ENCODE peak calls at places on chromosomes 7 and 10, in six cellular contexts. F is A549, O is HCT116, R is HL-60, P is GM23338, H is Panc1. J is an unnamed sample.

GRCh38 chr10:129501652-129502436 is 34.8 kb downstream of the MGMT start:
- DNase-seq in F (no peak), O (no peak), R (no peak), P (no peak), H (no peak), J (no peak)

GRCh38 chr7:36287371-36288241 is 102.1 kb upstream of the ANLN start:
- DNase-seq in F (peak), O (no peak), R (no peak), P (no peak), H (peak), J (no peak)

GRCh38 chr7:117110480-117111315 is 157.4 kb downstream of the ST7 start:
- DNase-seq in F (no peak), O (no peak), R (no peak), P (no peak), H (no peak), J (no peak)

GRCh38 chr7:98568891-98569290 is 48.2 kb upstream of the NPTX2 start:
- DNase-seq in F (no peak), O (no peak), R (no peak), P (no peak), H (no peak), J (no peak)

GRCh38 chr7:15015545-15016314 is 113.2 kb upstream of the DGKB start:
- DNase-seq in F (peak), O (peak), R (no peak), P (peak), H (peak), J (peak)

GRCh38 chr7:130987092-130987491 is 253.1 kb upstream of the KLF14 start:
- DNase-seq in F (peak), O (no peak), R (no peak), P (peak), H (no peak), J (no peak)

GRCh38 chr7:112080441-112080840 is 125.8 kb downstream of the DOCK4 start:
- DNase-seq in F (peak), O (no peak), R (peak), P (no peak), H (peak), J (no peak)

GRCh38 chr7:28315565-28316420 is 96.5 kb upstream of the CREB5 start:
- DNase-seq in F (no peak), O (no peak), R (no peak), P (no peak), H (no peak), J (no peak)

GRCh38 chr10:112624546-112625048 is 177.6 kb downstream of the VTI1A start:
- DNase-seq in F (no peak), O (no peak), R (no peak), P (no peak), H (no peak), J (no peak)

GRCh38 chr10:27197980-27198645 is 42.5 kb downstream of the ACBD5 start:
- DNase-seq in F (no peak), O (no peak), R (no peak), P (no peak), H (no peak), J (no peak)

GRCh38 chr7:29342761-29343160 is 148.2 kb downstream of the CHN2 start:
- DNase-seq in F (no peak), O (no peak), R (no peak), P (no peak), H (no peak), J (no peak)

GRCh38 chr7:57348646-57349269 is 101.2 kb upstream of the ZNF716 start:
- DNase-seq in F (no peak), O (no peak), R (no peak), P (no peak), H (no peak), J (no peak)

GRCh38 chr10:15877836-15878576 is 17.7 kb upstream of the MINDY3 start:
- DNase-seq in F (no peak), O (no peak), R (no peak), P (peak), H (no peak), J (no peak)

GRCh38 chr7:79506481-79506880 is 53.0 kb upstream of the MAGI2 start:
- DNase-seq in F (peak), O (no peak), R (no peak), P (peak), H (no peak), J (no peak)

GRCh38 chr10:63003816-63004453 is 129.2 kb upstream of the NRBF2 start:
- DNase-seq in F (no peak), O (peak), R (no peak), P (peak), H (no peak), J (peak)

GRCh38 chr7:25009271-25009670 is 29.3 kb upstream of the OSBPL3 start:
- DNase-seq in F (peak), O (no peak), R (no peak), P (no peak), H (no peak), J (no peak)

GRCh38 chr7:133676805-133677370 is 424.0 kb downstream of the EXOC4 start:
- DNase-seq in F (peak), O (no peak), R (no peak), P (no peak), H (no peak), J (no peak)

GRCh38 chr10:98664329-98665042 is 217.8 kb upstream of the HPS1 start:
- DNase-seq in F (peak), O (peak), R (peak), P (peak), H (peak), J (peak)

GRCh38 chr10:99775850-99776249 is 6.6 kb upstream of the ABCC2 start:
- DNase-seq in F (peak), O (peak), R (peak), P (no peak), H (peak), J (no peak)

GRCh38 chr7:27189560-27190283 is 4.7 kb upstream of the HOXA11 start:
- DNase-seq in F (no peak), O (no peak), R (no peak), P (no peak), H (no peak), J (no peak)

GRCh38 chr10:132707121-132707775 is 78.7 kb downstream of the NKX6-2 start:
- DNase-seq in F (no peak), O (no peak), R (no peak), P (no peak), H (no peak), J (no peak)

GRCh38 chr10:132705173-132705572 is 80.8 kb downstream of the NKX6-2 start:
- DNase-seq in F (no peak), O (no peak), R (no peak), P (no peak), H (no peak), J (no peak)

GRCh38 chr10:132706701-132707100 is 79.2 kb downstream of the NKX6-2 start:
- DNase-seq in F (no peak), O (no peak), R (no peak), P (no peak), H (no peak), J (no peak)

GRCh38 chr10:132704008-132704814 is 81.7 kb downstream of the NKX6-2 start:
- DNase-seq in F (no peak), O (no peak), R (no peak), P (no peak), H (no peak), J (no peak)

DNA sequence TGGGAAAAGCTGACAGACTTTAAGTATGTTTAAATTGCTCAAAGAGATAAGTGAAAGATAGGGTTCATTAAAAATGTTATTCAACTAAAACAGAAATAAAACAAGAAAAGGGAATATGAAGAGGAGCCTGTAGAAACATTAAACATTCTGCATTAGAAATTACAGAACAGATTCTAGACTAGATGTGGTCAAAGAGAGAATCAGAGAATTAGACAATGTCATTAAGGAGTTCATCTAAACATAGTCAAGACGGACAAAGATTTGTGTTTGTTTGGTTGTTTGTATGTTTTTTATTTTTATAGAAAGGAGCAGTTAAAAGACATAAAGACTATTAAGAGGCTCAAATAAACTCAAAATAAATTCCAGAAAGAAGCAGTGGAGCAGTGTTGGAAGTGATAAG is 80.0 kb downstream of the NKX6-2 start:
- DNase-seq in F (no peak), O (no peak), R (no peak), P (no peak), H (no peak), J (no peak)
- TF ChIP-seq REST in F (no peak), O (no peak), R (no peak), P (no peak), H (no peak), J (no peak)

GRCh38 chr10:11195017-11195586 is 177.4 kb downstream of the CELF2 start:
- DNase-seq in F (no peak), O (no peak), R (no peak), P (no peak), H (no peak), J (no peak)
- TF ChIP-seq REST in F (no peak), O (no peak), R (no peak), P (no peak), H (no peak), J (no peak)

DNA sequence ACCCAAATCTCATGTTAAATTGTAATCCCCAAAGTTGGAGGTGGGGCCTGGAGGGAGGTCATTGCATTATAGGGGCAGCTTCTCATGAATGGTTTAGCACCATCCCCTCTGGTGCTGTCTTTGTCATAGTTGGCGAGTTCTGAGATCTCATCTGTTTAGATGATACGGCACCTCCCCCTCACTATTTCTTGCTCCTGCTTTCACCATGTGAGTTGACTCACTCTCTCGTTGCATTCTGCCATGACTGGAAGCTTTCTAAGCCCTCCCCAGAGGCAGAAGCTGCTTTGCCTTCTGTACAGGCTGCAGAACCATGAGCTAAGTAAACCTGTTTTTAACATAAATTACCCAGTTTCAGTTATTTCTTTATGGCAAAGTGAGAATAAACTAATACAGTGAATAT is 18.9 kb upstream of the ZNF138 start:
- DNase-seq in F (no peak), O (no peak), R (no peak), P (no peak), H (no peak), J (peak)
- TF ChIP-seq REST in F (no peak), O (no peak), R (no peak), P (no peak), H (no peak), J (no peak)

DNA sequence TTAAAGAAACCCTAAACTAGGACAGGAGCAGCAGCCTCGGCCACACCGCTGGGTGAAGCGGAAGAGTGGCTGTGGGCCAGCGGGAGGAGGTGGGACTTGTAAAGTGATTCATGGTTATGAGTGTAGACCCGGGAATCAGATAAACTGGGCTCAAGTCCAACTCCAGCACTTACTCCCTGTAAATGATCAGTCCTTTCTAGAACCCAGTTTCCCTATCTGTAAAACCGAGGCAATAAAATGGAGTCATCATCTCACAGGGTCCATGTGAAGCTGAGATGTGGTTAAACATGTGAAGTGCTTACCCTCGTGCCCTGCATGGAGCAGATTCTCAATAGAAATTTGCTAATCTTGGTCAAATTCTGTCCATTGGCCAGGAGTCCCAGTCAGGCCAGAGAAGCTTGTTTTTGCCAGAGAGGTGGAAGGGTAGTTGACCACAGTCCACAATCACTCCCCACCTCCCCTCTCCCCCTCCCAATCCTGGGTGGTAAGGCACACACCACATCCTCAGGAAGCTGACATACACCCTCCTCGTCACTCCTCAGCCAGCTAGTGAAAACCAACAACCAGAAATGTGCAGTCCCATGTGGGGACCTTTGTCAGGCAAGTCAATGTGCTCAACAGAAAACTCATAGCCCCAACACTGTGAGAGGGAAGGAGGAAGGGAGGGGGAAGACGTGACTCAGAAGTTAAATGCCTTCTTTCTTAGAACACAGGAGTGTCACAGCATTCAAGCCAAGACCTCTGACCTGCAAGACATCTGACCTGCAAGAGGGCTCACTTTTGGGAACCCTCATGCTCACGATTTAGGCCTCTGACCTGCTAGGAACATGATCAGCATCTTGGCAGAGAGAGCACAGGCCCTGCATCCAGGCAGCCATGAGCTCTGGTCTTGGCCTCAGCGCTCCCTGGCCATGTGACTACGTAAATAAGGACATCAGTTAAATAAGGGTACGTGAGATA is 145.1 kb downstream of the PLXNA4 start:
- DNase-seq in F (peak), O (no peak), R (no peak), P (no peak), H (no peak), J (peak)
- TF ChIP-seq REST in F (no peak), O (no peak), R (no peak), P (no peak), H (no peak), J (no peak)

DNA sequence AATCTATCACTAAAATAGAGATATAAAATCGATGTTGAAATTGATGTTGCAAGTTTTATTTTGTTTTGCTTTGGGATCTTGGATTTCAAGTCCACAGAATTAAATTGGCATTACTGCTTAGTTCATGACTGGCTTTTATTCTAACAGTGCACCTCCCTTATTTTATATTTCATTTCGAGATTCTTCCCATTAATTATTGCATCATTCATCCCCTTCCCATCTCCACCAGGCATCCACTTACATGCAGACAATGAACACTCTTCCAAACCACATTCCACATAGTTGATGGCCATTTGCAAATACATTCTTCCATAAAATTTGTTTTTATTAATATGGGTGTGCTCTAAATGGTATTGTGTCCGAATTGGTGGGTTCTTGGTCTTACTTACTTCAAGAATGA is 15.7 kb upstream of the SCIN start:
- DNase-seq in F (no peak), O (no peak), R (no peak), P (no peak), H (no peak), J (no peak)
- TF ChIP-seq REST in F (no peak), O (no peak), R (no peak), P (no peak), H (no peak), J (no peak)

DNA sequence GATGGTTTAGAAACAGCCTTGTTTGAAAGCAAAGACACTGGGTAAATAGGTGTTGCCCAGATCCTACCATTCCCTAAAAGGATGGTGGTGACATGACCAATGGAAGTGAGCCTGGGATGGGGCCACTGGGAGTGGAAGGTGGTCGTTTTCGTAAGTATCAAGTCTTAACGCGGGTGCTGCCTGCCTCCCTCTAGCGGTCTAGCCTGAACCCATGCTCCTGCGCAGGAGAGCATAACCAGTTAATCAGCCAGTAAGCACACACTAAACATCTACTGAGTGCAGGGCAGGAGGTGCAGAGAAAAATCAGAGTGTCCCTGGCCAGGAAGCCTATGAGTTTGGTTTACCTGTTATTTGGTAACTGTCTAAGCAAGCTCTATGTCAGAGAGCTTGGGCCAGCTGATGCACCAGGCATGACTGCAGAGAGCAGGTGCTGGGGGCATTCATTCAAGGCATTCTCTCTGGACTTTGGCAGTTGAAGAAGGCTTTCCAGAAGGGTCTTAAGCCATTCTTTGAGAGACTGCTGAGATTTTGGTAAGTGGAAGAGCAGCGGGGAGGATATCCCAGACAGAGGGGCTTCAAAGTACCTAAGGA is 930 bp downstream of the GARIN1A start:
- DNase-seq in F (peak), O (peak), R (no peak), P (peak), H (no peak), J (peak)
- TF ChIP-seq REST in F (no peak), O (no peak), R (no peak), P (no peak), H (no peak), J (no peak)

GRCh38 chr7:123557631-123558505 is at the start of gene NDUFA5:
- DNase-seq in F (peak), O (peak), R (peak), P (peak), H (peak), J (peak)

GRCh38 chr7:123557016-123557630 is 495 bp downstream of the NDUFA5 start:
- DNase-seq in F (no peak), O (no peak), R (no peak), P (peak), H (no peak), J (no peak)

GRCh38 chr7:123555484-123555883 is 2.1 kb downstream of the NDUFA5 start:
- DNase-seq in F (no peak), O (no peak), R (no peak), P (no peak), H (no peak), J (no peak)

GRCh38 chr7:123562121-123562520 is 4.5 kb upstream of the NDUFA5 start:
- DNase-seq in F (no peak), O (no peak), R (no peak), P (no peak), H (no peak), J (no peak)

GRCh38 chr7:123558506-123558874 is 872 bp upstream of the NDUFA5 start:
- DNase-seq in F (no peak), O (no peak), R (no peak), P (no peak), H (no peak), J (no peak)
- TF ChIP-seq REST in F (no peak), O (no peak), R (no peak), P (no peak), H (no peak), J (no peak)

DNA sequence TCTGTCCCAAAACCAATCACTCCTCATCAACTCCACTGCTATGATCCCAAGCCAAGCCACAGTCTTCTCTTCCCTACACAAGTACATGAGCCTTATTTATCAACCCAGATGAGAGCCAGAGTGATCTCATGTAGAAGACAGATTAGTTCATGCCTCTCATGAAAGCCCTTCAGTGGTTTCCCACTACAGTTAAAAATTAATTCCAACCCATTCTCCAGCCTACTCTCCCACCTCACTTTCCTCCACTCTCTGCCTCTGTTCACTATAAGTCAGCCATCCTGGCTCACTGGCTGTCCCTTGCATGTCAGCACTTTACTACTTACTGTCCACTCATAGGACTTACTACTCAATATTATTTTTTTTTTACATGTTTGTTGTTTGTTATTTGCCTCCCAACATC is 67.3 kb downstream of the CACUL1 start:
- DNase-seq in F (no peak), O (no peak), R (no peak), P (no peak), H (no peak), J (no peak)
- TF ChIP-seq REST in F (no peak), O (no peak), R (no peak), P (no peak), H (no peak), J (no peak)

DNA sequence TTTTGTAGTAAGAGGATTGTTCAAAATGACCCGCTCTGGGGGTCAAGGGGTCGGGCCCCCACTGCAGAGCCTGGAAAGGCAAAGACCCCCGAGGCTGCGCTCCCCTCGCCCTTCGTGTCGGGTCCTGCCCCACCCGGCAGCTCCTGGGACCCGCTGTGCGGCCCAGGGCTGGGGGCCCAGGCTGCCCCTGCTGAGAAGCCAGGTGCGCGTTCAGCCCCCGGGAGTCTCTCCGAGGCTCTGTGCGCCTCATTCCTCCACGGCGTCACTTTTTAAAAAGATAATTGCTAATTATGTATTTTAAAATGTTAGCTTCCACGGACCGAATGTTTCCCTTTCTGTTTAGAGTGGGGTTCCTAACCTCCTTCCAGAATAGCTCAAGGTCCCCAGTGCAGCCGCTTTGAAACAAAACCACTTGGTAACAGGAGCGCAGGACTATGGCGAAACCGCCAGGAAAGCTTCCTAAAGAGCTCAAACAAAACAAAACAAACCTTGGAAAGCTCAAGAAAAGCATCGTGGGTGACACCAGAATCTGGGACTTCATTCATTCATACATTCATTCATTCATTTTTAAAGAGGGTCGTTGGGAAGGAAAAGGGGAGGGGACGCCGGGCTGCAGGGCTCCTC is 45.6 kb downstream of the PDIA4 start:
- DNase-seq in F (peak), O (no peak), R (no peak), P (peak), H (no peak), J (no peak)
- TF ChIP-seq REST in F (no peak), O (no peak), R (no peak), P (no peak), H (no peak), J (no peak)

GRCh38 chr10:6473430-6473829 is 106.6 kb downstream of the PRKCQ start:
- DNase-seq in F (no peak), O (no peak), R (no peak), P (no peak), H (no peak), J (peak)
- TF ChIP-seq REST in F (no peak), O (no peak), R (no peak), P (no peak), H (no peak), J (no peak)